ENCODE peak calls at places on chromosomes 13 and 19, in ten cellular contexts. One of them, this sample, is unnamed.

GRCh38 chr13:46041335-46041934 is 11.1 kb downstream of the ZC3H13 start:
- DNase-seq in pancreas: no peak
- DNase-seq in sigmoid colon: no peak
- DNase-seq in psoas muscle: no peak
- DNase-seq in heart left ventricle: no peak
- DNase-seq in left ventricle myocardium inferior: no peak
- DNase-seq in tibial artery: no peak
- DNase-seq in lung: no peak
- DNase-seq in CD4-positive, alpha-beta memory T cell: no peak
- DNase-seq in ascending aorta: no peak
- DNase-seq in this sample: no peak

GRCh38 chr19:48023518-48023917 is 20.4 kb downstream of the CABP5 start:
- DNase-seq in pancreas: no peak
- DNase-seq in sigmoid colon: no peak
- DNase-seq in psoas muscle: no peak
- DNase-seq in heart left ventricle: no peak
- DNase-seq in left ventricle myocardium inferior: no peak
- DNase-seq in tibial artery: no peak
- DNase-seq in lung: no peak
- DNase-seq in CD4-positive, alpha-beta memory T cell: no peak
- DNase-seq in ascending aorta: no peak
- DNase-seq in this sample: no peak

GRCh38 chr19:17406039-17406886 is 833 bp upstream of the BST2 start:
- DNase-seq in pancreas: no peak
- DNase-seq in sigmoid colon: no peak
- DNase-seq in psoas muscle: no peak
- DNase-seq in heart left ventricle: no peak
- DNase-seq in left ventricle myocardium inferior: no peak
- DNase-seq in tibial artery: no peak
- DNase-seq in lung: no peak
- DNase-seq in CD4-positive, alpha-beta memory T cell: no peak
- DNase-seq in ascending aorta: no peak
- DNase-seq in this sample: no peak

GRCh38 chr13:71360041-71360440 is 507.0 kb downstream of the DACH1 start:
- DNase-seq in pancreas: no peak
- DNase-seq in sigmoid colon: no peak
- DNase-seq in psoas muscle: no peak
- DNase-seq in heart left ventricle: no peak
- DNase-seq in left ventricle myocardium inferior: no peak
- DNase-seq in tibial artery: no peak
- DNase-seq in lung: no peak
- DNase-seq in CD4-positive, alpha-beta memory T cell: no peak
- DNase-seq in ascending aorta: no peak
- DNase-seq in this sample: no peak

GRCh38 chr19:10517361-10517759 is at the start of gene S1PR5:
- DNase-seq in pancreas: peak
- DNase-seq in sigmoid colon: no peak
- DNase-seq in psoas muscle: no peak
- DNase-seq in heart left ventricle: no peak
- DNase-seq in left ventricle myocardium inferior: no peak
- DNase-seq in tibial artery: no peak
- DNase-seq in lung: no peak
- DNase-seq in CD4-positive, alpha-beta memory T cell: no peak
- DNase-seq in ascending aorta: no peak
- DNase-seq in this sample: no peak

GRCh38 chr19:16041571-16042386 is 34.5 kb upstream of the TPM4 start:
- DNase-seq in pancreas: peak
- DNase-seq in sigmoid colon: peak
- DNase-seq in psoas muscle: peak
- DNase-seq in heart left ventricle: peak
- DNase-seq in left ventricle myocardium inferior: peak
- DNase-seq in tibial artery: peak
- DNase-seq in lung: peak
- DNase-seq in CD4-positive, alpha-beta memory T cell: peak
- DNase-seq in ascending aorta: no peak
- DNase-seq in this sample: no peak

GRCh38 chr13:114078501-114079451 is 53.6 kb downstream of the RASA3 start:
- DNase-seq in pancreas: peak
- DNase-seq in sigmoid colon: peak
- DNase-seq in psoas muscle: peak
- DNase-seq in heart left ventricle: no peak
- DNase-seq in left ventricle myocardium inferior: peak
- DNase-seq in tibial artery: peak
- DNase-seq in lung: no peak
- DNase-seq in CD4-positive, alpha-beta memory T cell: peak
- DNase-seq in ascending aorta: no peak
- DNase-seq in this sample: no peak

GRCh38 chr13:48853381-48854102 is 122.2 kb upstream of the FNDC3A start:
- DNase-seq in pancreas: no peak
- DNase-seq in sigmoid colon: no peak
- DNase-seq in psoas muscle: no peak
- DNase-seq in heart left ventricle: peak
- DNase-seq in left ventricle myocardium inferior: no peak
- DNase-seq in tibial artery: no peak
- DNase-seq in lung: no peak
- DNase-seq in CD4-positive, alpha-beta memory T cell: no peak
- DNase-seq in ascending aorta: no peak
- DNase-seq in this sample: no peak

GRCh38 chr13:59450218-59450617 is 713.5 kb downstream of the DIAPH3 start:
- DNase-seq in pancreas: no peak
- DNase-seq in sigmoid colon: no peak
- DNase-seq in psoas muscle: no peak
- DNase-seq in heart left ventricle: no peak
- DNase-seq in left ventricle myocardium inferior: no peak
- DNase-seq in tibial artery: no peak
- DNase-seq in lung: no peak
- DNase-seq in CD4-positive, alpha-beta memory T cell: no peak
- DNase-seq in ascending aorta: no peak
- DNase-seq in this sample: no peak

GRCh38 chr13:45180713-45181601 is 19.9 kb downstream of the KCTD4 start:
- DNase-seq in pancreas: no peak
- DNase-seq in sigmoid colon: no peak
- DNase-seq in psoas muscle: no peak
- DNase-seq in heart left ventricle: no peak
- DNase-seq in left ventricle myocardium inferior: no peak
- DNase-seq in tibial artery: no peak
- DNase-seq in lung: no peak
- DNase-seq in CD4-positive, alpha-beta memory T cell: no peak
- DNase-seq in ascending aorta: no peak
- DNase-seq in this sample: no peak

GRCh38 chr19:11159598-11160001 is 4.0 kb upstream of the SPC24 start:
- DNase-seq in pancreas: no peak
- DNase-seq in sigmoid colon: peak
- DNase-seq in psoas muscle: peak
- DNase-seq in heart left ventricle: no peak
- DNase-seq in left ventricle myocardium inferior: no peak
- DNase-seq in tibial artery: peak
- DNase-seq in lung: no peak
- DNase-seq in CD4-positive, alpha-beta memory T cell: no peak
- DNase-seq in ascending aorta: no peak
- DNase-seq in this sample: no peak

GRCh38 chr13:91085127-91085526 is 262.4 kb upstream of the MIR17HG start:
- DNase-seq in pancreas: no peak
- DNase-seq in sigmoid colon: no peak
- DNase-seq in psoas muscle: no peak
- DNase-seq in heart left ventricle: no peak
- DNase-seq in left ventricle myocardium inferior: no peak
- DNase-seq in tibial artery: no peak
- DNase-seq in lung: no peak
- DNase-seq in CD4-positive, alpha-beta memory T cell: no peak
- DNase-seq in ascending aorta: no peak
- DNase-seq in this sample: no peak
- H3K27ac ChIP-seq in pancreas: no peak
- H3K27ac ChIP-seq in sigmoid colon: no peak
- H3K27ac ChIP-seq in psoas muscle: no peak
- H3K27ac ChIP-seq in heart left ventricle: no peak
- H3K27ac ChIP-seq in left ventricle myocardium inferior: no peak
- H3K27ac ChIP-seq in tibial artery: no peak
- H3K27ac ChIP-seq in lung: no peak
- H3K27ac ChIP-seq in CD4-positive, alpha-beta memory T cell: no peak
- H3K27ac ChIP-seq in ascending aorta: no peak
- H3K27ac ChIP-seq in this sample: no peak

GRCh38 chr13:90444232-90444631 is 903.3 kb upstream of the MIR17HG start:
- DNase-seq in pancreas: no peak
- DNase-seq in sigmoid colon: no peak
- DNase-seq in psoas muscle: no peak
- DNase-seq in heart left ventricle: no peak
- DNase-seq in left ventricle myocardium inferior: no peak
- DNase-seq in tibial artery: no peak
- DNase-seq in lung: no peak
- DNase-seq in CD4-positive, alpha-beta memory T cell: no peak
- DNase-seq in ascending aorta: no peak
- DNase-seq in this sample: no peak

GRCh38 chr13:90445179-90445578 is 902.3 kb upstream of the MIR17HG start:
- DNase-seq in pancreas: no peak
- DNase-seq in sigmoid colon: no peak
- DNase-seq in psoas muscle: no peak
- DNase-seq in heart left ventricle: no peak
- DNase-seq in left ventricle myocardium inferior: no peak
- DNase-seq in tibial artery: no peak
- DNase-seq in lung: no peak
- DNase-seq in CD4-positive, alpha-beta memory T cell: no peak
- DNase-seq in ascending aorta: no peak
- DNase-seq in this sample: no peak

GRCh38 chr13:90447034-90447734 is 900.3 kb upstream of the MIR17HG start:
- DNase-seq in pancreas: no peak
- DNase-seq in sigmoid colon: no peak
- DNase-seq in psoas muscle: no peak
- DNase-seq in heart left ventricle: no peak
- DNase-seq in left ventricle myocardium inferior: no peak
- DNase-seq in tibial artery: no peak
- DNase-seq in lung: no peak
- DNase-seq in CD4-positive, alpha-beta memory T cell: no peak
- DNase-seq in ascending aorta: no peak
- DNase-seq in this sample: no peak

GRCh38 chr13:90448466-90449037 is 898.9 kb upstream of the MIR17HG start:
- DNase-seq in pancreas: no peak
- DNase-seq in sigmoid colon: no peak
- DNase-seq in psoas muscle: no peak
- DNase-seq in heart left ventricle: no peak
- DNase-seq in left ventricle myocardium inferior: no peak
- DNase-seq in tibial artery: no peak
- DNase-seq in lung: no peak
- DNase-seq in CD4-positive, alpha-beta memory T cell: no peak
- DNase-seq in ascending aorta: no peak
- DNase-seq in this sample: no peak

DNA sequence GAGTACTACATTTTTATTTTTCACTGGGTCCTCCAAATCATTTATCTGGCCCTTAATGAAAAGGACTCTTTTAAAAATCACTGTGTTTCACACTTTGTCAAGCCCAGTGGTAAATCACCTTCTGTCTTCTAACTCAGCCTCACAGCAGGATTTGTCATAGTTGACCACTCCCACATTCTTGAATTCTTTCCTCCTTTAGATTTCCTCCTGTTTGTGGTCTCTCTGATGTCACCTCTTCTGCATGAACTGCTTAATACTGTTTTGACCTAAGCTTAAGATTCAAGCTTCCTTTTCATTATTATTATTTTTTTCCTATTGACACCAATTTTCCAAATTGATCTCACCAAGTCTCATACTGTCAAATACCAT is 899.8 kb upstream of the MIR17HG start:
- DNase-seq in pancreas: no peak
- DNase-seq in sigmoid colon: no peak
- DNase-seq in psoas muscle: no peak
- DNase-seq in heart left ventricle: no peak
- DNase-seq in left ventricle myocardium inferior: no peak
- DNase-seq in tibial artery: no peak
- DNase-seq in lung: no peak
- DNase-seq in CD4-positive, alpha-beta memory T cell: no peak
- DNase-seq in ascending aorta: no peak
- DNase-seq in this sample: no peak
- H3K27ac ChIP-seq in pancreas: no peak
- H3K27ac ChIP-seq in sigmoid colon: no peak
- H3K27ac ChIP-seq in psoas muscle: no peak
- H3K27ac ChIP-seq in heart left ventricle: no peak
- H3K27ac ChIP-seq in left ventricle myocardium inferior: no peak
- H3K27ac ChIP-seq in tibial artery: no peak
- H3K27ac ChIP-seq in lung: no peak
- H3K27ac ChIP-seq in CD4-positive, alpha-beta memory T cell: no peak
- H3K27ac ChIP-seq in ascending aorta: no peak
- H3K27ac ChIP-seq in this sample: no peak

GRCh38 chr13:24184855-24185254 is 24.3 kb downstream of the SPATA13 start:
- DNase-seq in pancreas: no peak
- DNase-seq in sigmoid colon: no peak
- DNase-seq in psoas muscle: no peak
- DNase-seq in heart left ventricle: no peak
- DNase-seq in left ventricle myocardium inferior: no peak
- DNase-seq in tibial artery: no peak
- DNase-seq in lung: no peak
- DNase-seq in CD4-positive, alpha-beta memory T cell: no peak
- DNase-seq in ascending aorta: no peak
- DNase-seq in this sample: no peak
- H3K27ac ChIP-seq in pancreas: peak
- H3K27ac ChIP-seq in sigmoid colon: no peak
- H3K27ac ChIP-seq in psoas muscle: no peak
- H3K27ac ChIP-seq in heart left ventricle: no peak
- H3K27ac ChIP-seq in left ventricle myocardium inferior: no peak
- H3K27ac ChIP-seq in tibial artery: no peak
- H3K27ac ChIP-seq in lung: no peak
- H3K27ac ChIP-seq in CD4-positive, alpha-beta memory T cell: no peak
- H3K27ac ChIP-seq in ascending aorta: no peak
- H3K27ac ChIP-seq in this sample: no peak

GRCh38 chr13:111065698-111066097 is 49.4 kb upstream of the ARHGEF7 start:
- DNase-seq in pancreas: no peak
- DNase-seq in sigmoid colon: no peak
- DNase-seq in psoas muscle: no peak
- DNase-seq in heart left ventricle: no peak
- DNase-seq in left ventricle myocardium inferior: no peak
- DNase-seq in tibial artery: no peak
- DNase-seq in lung: peak
- DNase-seq in CD4-positive, alpha-beta memory T cell: no peak
- DNase-seq in ascending aorta: no peak
- DNase-seq in this sample: no peak

GRCh38 chr13:111062305-111062704 is 52.8 kb upstream of the ARHGEF7 start:
- DNase-seq in pancreas: no peak
- DNase-seq in sigmoid colon: no peak
- DNase-seq in psoas muscle: no peak
- DNase-seq in heart left ventricle: no peak
- DNase-seq in left ventricle myocardium inferior: no peak
- DNase-seq in tibial artery: no peak
- DNase-seq in lung: peak
- DNase-seq in CD4-positive, alpha-beta memory T cell: no peak
- DNase-seq in ascending aorta: no peak
- DNase-seq in this sample: peak

GRCh38 chr13:111064661-111065060 is 50.4 kb upstream of the ARHGEF7 start:
- DNase-seq in pancreas: no peak
- DNase-seq in sigmoid colon: no peak
- DNase-seq in psoas muscle: no peak
- DNase-seq in heart left ventricle: no peak
- DNase-seq in left ventricle myocardium inferior: no peak
- DNase-seq in tibial artery: no peak
- DNase-seq in lung: peak
- DNase-seq in CD4-positive, alpha-beta memory T cell: no peak
- DNase-seq in ascending aorta: no peak
- DNase-seq in this sample: no peak

GRCh38 chr13:111066544-111066943 is 48.6 kb upstream of the ARHGEF7 start:
- DNase-seq in pancreas: no peak
- DNase-seq in sigmoid colon: no peak
- DNase-seq in psoas muscle: no peak
- DNase-seq in heart left ventricle: no peak
- DNase-seq in left ventricle myocardium inferior: peak
- DNase-seq in tibial artery: no peak
- DNase-seq in lung: peak
- DNase-seq in CD4-positive, alpha-beta memory T cell: no peak
- DNase-seq in ascending aorta: no peak
- DNase-seq in this sample: no peak

GRCh38 chr13:111068009-111068350 is 47.1 kb upstream of the ARHGEF7 start:
- DNase-seq in pancreas: no peak
- DNase-seq in sigmoid colon: no peak
- DNase-seq in psoas muscle: no peak
- DNase-seq in heart left ventricle: no peak
- DNase-seq in left ventricle myocardium inferior: no peak
- DNase-seq in tibial artery: no peak
- DNase-seq in lung: no peak
- DNase-seq in CD4-positive, alpha-beta memory T cell: no peak
- DNase-seq in ascending aorta: no peak
- DNase-seq in this sample: no peak
- H3K27ac ChIP-seq in pancreas: no peak
- H3K27ac ChIP-seq in sigmoid colon: peak
- H3K27ac ChIP-seq in psoas muscle: peak
- H3K27ac ChIP-seq in heart left ventricle: no peak
- H3K27ac ChIP-seq in left ventricle myocardium inferior: no peak
- H3K27ac ChIP-seq in tibial artery: no peak
- H3K27ac ChIP-seq in lung: no peak
- H3K27ac ChIP-seq in CD4-positive, alpha-beta memory T cell: no peak
- H3K27ac ChIP-seq in ascending aorta: no peak
- H3K27ac ChIP-seq in this sample: no peak